ENCODE peak calls at places on chromosomes 6 and 20, in seven cellular contexts. One of them, this sample, is unnamed.

GRCh38 chr20:20448891-20449290 is 81.0 kb downstream of the INSM1 start:
- DNase-seq in stomach: no peak
- DNase-seq in gastrocnemius medialis: no peak
- DNase-seq in CD8-positive, alpha-beta T cell: no peak
- DNase-seq in ovary: no peak
- DNase-seq in psoas muscle: no peak
- DNase-seq in breast epithelium: no peak
- DNase-seq in this sample: no peak

GRCh38 chr6:158270389-158271127 is 41.7 kb upstream of the TULP4 start:
- DNase-seq in ovary: no peak
- DNase-seq in breast epithelium: no peak
- DNase-seq in gastrocnemius medialis: no peak
- DNase-seq in psoas muscle: no peak
- DNase-seq in CD8-positive, alpha-beta T cell: no peak
- DNase-seq in stomach: no peak
- DNase-seq in this sample: no peak

GRCh38 chr6:6713660-6714446 is 125.3 kb downstream of the LY86 start:
- DNase-seq in gastrocnemius medialis: no peak
- DNase-seq in CD8-positive, alpha-beta T cell: no peak
- DNase-seq in ovary: peak; percentile 69
- DNase-seq in stomach: no peak
- DNase-seq in psoas muscle: peak; percentile 39
- DNase-seq in breast epithelium: no peak
- DNase-seq in this sample: no peak

GRCh38 chr6:106981901-106982300 is 7.4 kb upstream of the CD24 start:
- DNase-seq in gastrocnemius medialis: no peak
- DNase-seq in CD8-positive, alpha-beta T cell: no peak
- DNase-seq in breast epithelium: no peak
- DNase-seq in psoas muscle: no peak
- DNase-seq in ovary: no peak
- DNase-seq in stomach: no peak
- DNase-seq in this sample: no peak

GRCh38 chr6:35831257-35832007 is 26.3 kb downstream of the LHFPL5 start:
- DNase-seq in ovary: no peak
- DNase-seq in stomach: no peak
- DNase-seq in breast epithelium: no peak
- DNase-seq in gastrocnemius medialis: no peak
- DNase-seq in psoas muscle: no peak
- DNase-seq in CD8-positive, alpha-beta T cell: no peak
- DNase-seq in this sample: no peak

GRCh38 chr6:143135326-143135725 is 74.6 kb downstream of the AIG1 start:
- DNase-seq in gastrocnemius medialis: no peak
- DNase-seq in psoas muscle: no peak
- DNase-seq in breast epithelium: no peak
- DNase-seq in CD8-positive, alpha-beta T cell: no peak
- DNase-seq in ovary: no peak
- DNase-seq in stomach: no peak
- DNase-seq in this sample: no peak

GRCh38 chr6:40322336-40322735 is 264.8 kb downstream of the LRFN2 start:
- DNase-seq in CD8-positive, alpha-beta T cell: no peak
- DNase-seq in psoas muscle: no peak
- DNase-seq in ovary: no peak
- DNase-seq in breast epithelium: no peak
- DNase-seq in stomach: no peak
- DNase-seq in gastrocnemius medialis: no peak
- DNase-seq in this sample: no peak

GRCh38 chr20:40464731-40465208 is 224.3 kb downstream of the MAFB start:
- DNase-seq in CD8-positive, alpha-beta T cell: no peak
- DNase-seq in psoas muscle: no peak
- DNase-seq in breast epithelium: no peak
- DNase-seq in gastrocnemius medialis: no peak
- DNase-seq in ovary: no peak
- DNase-seq in stomach: no peak
- DNase-seq in this sample: no peak

GRCh38 chr20:18705906-18706305 is 107.7 kb upstream of the SCP2D1 start:
- DNase-seq in ovary: no peak
- DNase-seq in psoas muscle: no peak
- DNase-seq in gastrocnemius medialis: no peak
- DNase-seq in stomach: no peak
- DNase-seq in breast epithelium: no peak
- DNase-seq in CD8-positive, alpha-beta T cell: no peak
- DNase-seq in this sample: no peak

GRCh38 chr20:2528671-2529070 is 7.7 kb upstream of the TMC2 start:
- DNase-seq in CD8-positive, alpha-beta T cell: no peak
- DNase-seq in stomach: no peak
- DNase-seq in breast epithelium: no peak
- DNase-seq in psoas muscle: no peak
- DNase-seq in ovary: no peak
- DNase-seq in gastrocnemius medialis: no peak
- DNase-seq in this sample: no peak

GRCh38 chr6:18314317-18314997 is 50.1 kb upstream of the DEK start:
- DNase-seq in ovary: no peak
- DNase-seq in gastrocnemius medialis: no peak
- DNase-seq in breast epithelium: no peak
- DNase-seq in psoas muscle: no peak
- DNase-seq in stomach: no peak
- DNase-seq in CD8-positive, alpha-beta T cell: no peak
- DNase-seq in this sample: no peak

GRCh38 chr6:170144952-170145587 is 145.8 kb downstream of the DLL1 start:
- DNase-seq in CD8-positive, alpha-beta T cell: no peak
- DNase-seq in psoas muscle: no peak
- DNase-seq in breast epithelium: no peak
- DNase-seq in ovary: no peak
- DNase-seq in gastrocnemius medialis: no peak
- DNase-seq in stomach: no peak
- DNase-seq in this sample: no peak

GRCh38 chr6:126118934-126119333 is 132.6 kb downstream of the TRMT11 start:
- DNase-seq in gastrocnemius medialis: no peak
- DNase-seq in ovary: no peak
- DNase-seq in stomach: no peak
- DNase-seq in CD8-positive, alpha-beta T cell: no peak
- DNase-seq in breast epithelium: no peak
- DNase-seq in psoas muscle: no peak
- DNase-seq in this sample: no peak

GRCh38 chr6:56660374-56660730 is 17.7 kb upstream of the DST start:
- DNase-seq in psoas muscle: no peak
- DNase-seq in gastrocnemius medialis: no peak
- DNase-seq in stomach: no peak
- DNase-seq in ovary: no peak
- DNase-seq in breast epithelium: no peak
- DNase-seq in CD8-positive, alpha-beta T cell: no peak
- DNase-seq in this sample: no peak

GRCh38 chr6:152625213-152625612 is 11.9 kb downstream of the SYNE1 start:
- DNase-seq in breast epithelium: no peak
- DNase-seq in CD8-positive, alpha-beta T cell: no peak
- DNase-seq in psoas muscle: no peak
- DNase-seq in stomach: no peak
- DNase-seq in gastrocnemius medialis: no peak
- DNase-seq in ovary: no peak
- DNase-seq in this sample: no peak

GRCh38 chr20:63842258-63842657 is 11.2 kb upstream of the ZBTB46 start:
- DNase-seq in psoas muscle: no peak
- DNase-seq in stomach: no peak
- DNase-seq in ovary: no peak
- DNase-seq in CD8-positive, alpha-beta T cell: no peak
- DNase-seq in breast epithelium: no peak
- DNase-seq in gastrocnemius medialis: no peak
- DNase-seq in this sample: no peak
- H3K4me1 ChIP-seq in psoas muscle: peaks cover 9% of the 10 kb centered on the region
- H3K4me1 ChIP-seq in stomach: peaks cover 14% of the 10 kb centered on the region
- H3K4me1 ChIP-seq in ovary: peaks cover 12% of the 10 kb centered on the region
- H3K4me1 ChIP-seq in CD8-positive, alpha-beta T cell: peaks cover 31% of the 10 kb centered on the region
- H3K4me1 ChIP-seq in breast epithelium: peaks cover 3% of the 10 kb centered on the region
- H3K4me1 ChIP-seq in gastrocnemius medialis: peaks cover 14% of the 10 kb centered on the region
- H3K4me1 ChIP-seq in this sample: peaks cover 25% of the 10 kb centered on the region

DNA sequence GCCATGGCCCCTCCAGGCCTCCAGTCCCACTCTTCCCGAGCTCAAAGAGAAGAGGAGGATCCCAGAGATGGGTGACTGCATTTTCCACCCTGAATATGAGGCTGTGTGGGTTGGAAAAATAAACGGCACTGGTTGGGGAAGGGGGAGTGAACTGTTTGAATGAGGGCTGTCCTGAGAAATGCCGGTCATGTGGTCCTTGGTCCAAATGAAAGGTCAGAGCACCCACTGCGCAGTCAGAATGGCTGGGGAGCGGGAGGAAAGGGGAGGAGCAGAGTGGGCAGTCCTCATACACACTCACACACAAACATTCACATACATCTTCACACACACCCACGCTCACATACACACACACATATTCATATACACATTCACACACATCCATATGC is 83.1 kb downstream of the MRPL14 start:
- DNase-seq in breast epithelium: no peak
- DNase-seq in stomach: no peak
- DNase-seq in psoas muscle: no peak
- DNase-seq in ovary: no peak
- DNase-seq in gastrocnemius medialis: no peak
- DNase-seq in CD8-positive, alpha-beta T cell: no peak
- DNase-seq in this sample: no peak
- H3K27ac ChIP-seq in breast epithelium: peak overlapping the region; percentile 80
- H3K27ac ChIP-seq in stomach: peak overlapping the region; percentile 44
- H3K27ac ChIP-seq in psoas muscle: no peak overlapping the region
- H3K27ac ChIP-seq in ovary: no peak overlapping the region
- H3K27ac ChIP-seq in gastrocnemius medialis: no peak overlapping the region
- H3K27ac ChIP-seq in CD8-positive, alpha-beta T cell: no peak overlapping the region
- H3K27ac ChIP-seq in this sample: no peak overlapping the region

DNA sequence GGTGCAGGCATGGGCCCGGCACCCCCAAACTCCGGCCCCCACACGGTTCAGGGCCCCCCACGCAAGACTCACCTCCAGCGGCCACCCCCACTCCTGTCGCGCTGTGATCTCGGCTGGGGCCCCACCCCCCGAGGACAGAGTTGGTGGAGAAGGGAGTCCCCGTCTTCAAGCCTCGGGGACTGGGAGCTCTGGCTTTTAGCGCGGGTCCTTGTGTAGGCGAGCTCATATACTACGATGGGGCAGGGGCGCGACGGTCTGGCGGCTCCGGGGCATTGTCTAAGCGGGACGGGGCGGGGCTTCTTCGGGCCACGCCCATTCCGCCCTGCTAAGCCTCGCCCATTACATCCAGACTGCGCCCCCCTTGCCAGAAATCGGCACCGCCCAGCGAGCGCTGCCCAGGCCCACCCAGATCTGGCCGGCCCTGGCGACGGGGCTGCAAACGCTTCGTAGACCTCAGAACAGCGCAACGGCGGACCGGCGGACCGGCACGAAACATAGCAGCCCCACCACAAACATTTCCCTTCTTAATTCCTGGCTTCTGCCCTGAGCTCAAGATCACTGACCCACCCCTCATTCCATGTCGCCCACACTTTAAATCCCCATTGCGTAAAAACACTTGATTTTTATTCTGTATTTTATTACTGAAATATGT is 1.0 kb upstream of the DDAH2 start:
- DNase-seq in CD8-positive, alpha-beta T cell: peak; percentile 74
- DNase-seq in psoas muscle: peak; percentile 89
- DNase-seq in gastrocnemius medialis: peak; percentile 58
- DNase-seq in stomach: peak; percentile 83
- DNase-seq in breast epithelium: peak; percentile 82
- DNase-seq in ovary: peak; percentile 97
- DNase-seq in this sample: peak; percentile 77
- TF ChIP-seq CTCF in CD8-positive, alpha-beta T cell: no peak
- TF ChIP-seq CTCF in psoas muscle: no peak
- TF ChIP-seq CTCF in gastrocnemius medialis: no peak
- TF ChIP-seq CTCF in stomach: no peak
- TF ChIP-seq CTCF in breast epithelium: no peak
- TF ChIP-seq CTCF in ovary: no peak
- TF ChIP-seq CTCF in this sample: no peak

GRCh38 chr20:57587278-57587988 is 26.5 kb downstream of the PCK1 start:
- DNase-seq in CD8-positive, alpha-beta T cell: no peak
- DNase-seq in gastrocnemius medialis: no peak
- DNase-seq in ovary: no peak
- DNase-seq in breast epithelium: no peak
- DNase-seq in psoas muscle: no peak
- DNase-seq in stomach: no peak
- DNase-seq in this sample: no peak

GRCh38 chr20:57589123-57589727 is 28.3 kb downstream of the PCK1 start:
- DNase-seq in CD8-positive, alpha-beta T cell: no peak
- DNase-seq in breast epithelium: no peak
- DNase-seq in ovary: no peak
- DNase-seq in stomach: no peak
- DNase-seq in psoas muscle: no peak
- DNase-seq in gastrocnemius medialis: no peak
- DNase-seq in this sample: no peak

GRCh38 chr20:57588596-57588995 is 27.7 kb downstream of the PCK1 start:
- DNase-seq in gastrocnemius medialis: no peak
- DNase-seq in breast epithelium: no peak
- DNase-seq in psoas muscle: no peak
- DNase-seq in stomach: no peak
- DNase-seq in CD8-positive, alpha-beta T cell: no peak
- DNase-seq in ovary: no peak
- DNase-seq in this sample: no peak

GRCh38 chr20:57586943-57587277 is 26.0 kb downstream of the PCK1 start:
- DNase-seq in ovary: no peak
- DNase-seq in breast epithelium: no peak
- DNase-seq in psoas muscle: no peak
- DNase-seq in CD8-positive, alpha-beta T cell: no peak
- DNase-seq in gastrocnemius medialis: no peak
- DNase-seq in stomach: no peak
- DNase-seq in this sample: no peak

GRCh38 chr20:57587989-57588377 is 27.1 kb downstream of the PCK1 start:
- DNase-seq in gastrocnemius medialis: no peak
- DNase-seq in CD8-positive, alpha-beta T cell: no peak
- DNase-seq in breast epithelium: no peak
- DNase-seq in stomach: no peak
- DNase-seq in ovary: no peak
- DNase-seq in psoas muscle: no peak
- DNase-seq in this sample: no peak
- H3K4me1 ChIP-seq in gastrocnemius medialis: peaks cover 4% of the 10 kb centered on the region
- H3K4me1 ChIP-seq in CD8-positive, alpha-beta T cell: no peaks in the 10 kb centered on the region
- H3K4me1 ChIP-seq in breast epithelium: no peaks in the 10 kb centered on the region
- H3K4me1 ChIP-seq in stomach: no peaks in the 10 kb centered on the region
- H3K4me1 ChIP-seq in ovary: peaks cover 4% of the 10 kb centered on the region
- H3K4me1 ChIP-seq in psoas muscle: no peaks in the 10 kb centered on the region
- H3K4me1 ChIP-seq in this sample: no peaks in the 10 kb centered on the region

DNA sequence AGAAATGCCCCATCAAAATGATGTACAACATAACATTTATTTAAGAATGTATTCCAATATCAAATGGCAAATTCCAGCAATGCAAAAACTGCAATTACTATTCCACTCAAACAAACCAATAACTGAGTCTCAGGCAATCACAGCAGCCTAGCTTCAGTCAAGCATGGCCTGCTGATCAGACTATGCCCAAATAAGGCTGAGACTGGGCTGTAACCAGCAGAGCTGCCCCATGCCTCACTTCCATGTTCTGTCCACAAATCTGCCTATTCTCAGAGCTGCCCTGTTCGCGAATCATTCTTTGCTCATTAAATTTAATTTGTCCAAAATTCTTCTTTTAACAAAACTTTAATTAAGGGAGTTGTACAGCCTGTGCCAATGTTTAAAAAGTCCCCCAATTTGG is 155.4 kb downstream of the FNDC1 start:
- DNase-seq in stomach: no peak
- DNase-seq in psoas muscle: no peak
- DNase-seq in CD8-positive, alpha-beta T cell: no peak
- DNase-seq in ovary: no peak
- DNase-seq in gastrocnemius medialis: no peak
- DNase-seq in breast epithelium: no peak
- DNase-seq in this sample: no peak
- H3K27ac ChIP-seq in stomach: no peak overlapping the region
- H3K27ac ChIP-seq in psoas muscle: no peak overlapping the region
- H3K27ac ChIP-seq in CD8-positive, alpha-beta T cell: no peak overlapping the region
- H3K27ac ChIP-seq in ovary: no peak overlapping the region
- H3K27ac ChIP-seq in gastrocnemius medialis: no peak overlapping the region
- H3K27ac ChIP-seq in breast epithelium: no peak overlapping the region
- H3K27ac ChIP-seq in this sample: no peak overlapping the region

This sample was measured in lung.